ENCODE peak calls at places on chromosomes 13 and 19, in seven cellular contexts. D, V, Q, N, R, Y and B are unnamed samples.

GRCh38 chr13:74732736-74733135 is 598.5 kb upstream of the KLF12 start:
- DNase-seq in D (no peak), R (no peak), Q (no peak), V (no peak), N (no peak), Y (no peak), B (no peak)

GRCh38 chr19:41563847-41564514 is 12.0 kb upstream of the CEACAM21 start:
- DNase-seq in D (no peak), N (no peak), Q (no peak), V (no peak), R (no peak), Y (no peak), B (no peak)

GRCh38 chr13:109874921-109875454 is 88.6 kb upstream of the IRS2 start:
- DNase-seq in Y (no peak), N (no peak), R (no peak), D (no peak), V (no peak), Q (no peak), B (no peak)

GRCh38 chr19:55654833-55655647 is at the start of gene U2AF2:
- DNase-seq in V (peak), R (peak), Q (peak), N (peak), Y (peak), D (peak), B (peak)

GRCh38 chr13:108755084-108755483 is 125.7 kb downstream of the MYO16 start:
- DNase-seq in R (no peak), D (no peak), Q (no peak), V (no peak), N (no peak), Y (no peak), B (no peak)

GRCh38 chr19:48325265-48325910 is at the start of gene EMP3:
- DNase-seq in Y (peak), V (peak), R (peak), D (peak), Q (peak), N (peak), B (peak)

GRCh38 chr13:112781881-112782361 is 92.1 kb downstream of the ATP11A start:
- DNase-seq in D (peak), Q (no peak), Y (no peak), R (no peak), V (no peak), N (peak), B (no peak)

GRCh38 chr13:98565726-98566577 is 11.0 kb downstream of the STK24 start:
- DNase-seq in Q (no peak), V (peak), Y (no peak), R (no peak), N (no peak), D (peak), B (no peak)

GRCh38 chr13:60112771-60113170 is 51.0 kb downstream of the DIAPH3 start:
- DNase-seq in N (no peak), D (no peak), R (no peak), Q (no peak), V (no peak), Y (no peak), B (no peak)

GRCh38 chr13:85654227-85654626 is 145.0 kb downstream of the SLITRK6 start:
- DNase-seq in V (no peak), Y (no peak), N (no peak), D (no peak), R (no peak), Q (no peak), B (no peak)

GRCh38 chr19:32580353-32580900 is 563 bp upstream of the PDCD5 start:
- DNase-seq in Q (no peak), N (no peak), D (no peak), V (no peak), R (peak), Y (no peak), B (no peak)

DNA sequence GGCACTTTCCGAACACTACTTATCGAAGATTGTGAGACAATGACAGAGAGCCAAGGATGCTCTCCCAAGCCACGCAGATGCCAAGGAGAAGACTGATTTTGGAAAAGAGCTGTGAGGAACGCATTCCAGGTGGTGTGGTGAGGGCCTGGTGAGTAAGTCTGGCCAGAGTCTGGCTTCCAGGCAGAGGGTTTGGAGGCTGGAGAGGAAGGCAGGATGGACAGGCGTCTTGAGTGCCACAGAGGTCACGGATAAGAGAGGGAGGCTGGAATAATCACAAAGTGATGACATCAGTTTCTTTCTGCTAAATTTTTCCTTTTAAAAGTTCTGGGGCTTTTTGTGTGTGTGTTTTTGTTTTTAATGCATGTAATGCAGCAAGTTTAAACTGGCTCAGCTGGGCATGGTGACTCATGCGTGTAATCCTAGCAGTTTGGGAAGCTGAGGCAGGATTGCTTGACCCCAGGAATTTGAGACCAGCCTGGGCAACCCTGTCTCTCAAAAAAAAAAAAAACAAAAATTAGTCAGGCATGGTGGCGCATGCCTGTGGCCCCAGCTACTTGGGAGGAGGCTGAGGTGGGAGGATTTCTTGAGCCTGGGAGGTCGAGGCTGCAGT is 235.1 kb downstream of the NALCN start:
- DNase-seq in R (no peak), D (no peak), N (no peak), V (no peak), Y (no peak), Q (no peak), B (no peak)
- TF ChIP-seq EP300 in R (no peak), D (no peak), N (no peak), V (no peak), Y (no peak), Q (no peak), B (no peak)

GRCh38 chr19:34370983-34371382 is 6.0 kb downstream of the GPI start:
- DNase-seq in D (no peak), V (no peak), N (no peak), R (no peak), Q (no peak), Y (no peak), B (no peak)

GRCh38 chr19:34375598-34375997 is 10.6 kb downstream of the GPI start:
- DNase-seq in Q (no peak), V (no peak), D (no peak), N (no peak), Y (no peak), R (no peak), B (no peak)

GRCh38 chr19:34370117-34370516 is 5.1 kb downstream of the GPI start:
- DNase-seq in R (no peak), D (no peak), N (no peak), V (no peak), Q (no peak), Y (no peak), B (no peak)

GRCh38 chr19:34368338-34368737 is 3.3 kb downstream of the GPI start:
- DNase-seq in Q (no peak), R (no peak), V (no peak), Y (no peak), D (no peak), N (no peak), B (no peak)

DNA sequence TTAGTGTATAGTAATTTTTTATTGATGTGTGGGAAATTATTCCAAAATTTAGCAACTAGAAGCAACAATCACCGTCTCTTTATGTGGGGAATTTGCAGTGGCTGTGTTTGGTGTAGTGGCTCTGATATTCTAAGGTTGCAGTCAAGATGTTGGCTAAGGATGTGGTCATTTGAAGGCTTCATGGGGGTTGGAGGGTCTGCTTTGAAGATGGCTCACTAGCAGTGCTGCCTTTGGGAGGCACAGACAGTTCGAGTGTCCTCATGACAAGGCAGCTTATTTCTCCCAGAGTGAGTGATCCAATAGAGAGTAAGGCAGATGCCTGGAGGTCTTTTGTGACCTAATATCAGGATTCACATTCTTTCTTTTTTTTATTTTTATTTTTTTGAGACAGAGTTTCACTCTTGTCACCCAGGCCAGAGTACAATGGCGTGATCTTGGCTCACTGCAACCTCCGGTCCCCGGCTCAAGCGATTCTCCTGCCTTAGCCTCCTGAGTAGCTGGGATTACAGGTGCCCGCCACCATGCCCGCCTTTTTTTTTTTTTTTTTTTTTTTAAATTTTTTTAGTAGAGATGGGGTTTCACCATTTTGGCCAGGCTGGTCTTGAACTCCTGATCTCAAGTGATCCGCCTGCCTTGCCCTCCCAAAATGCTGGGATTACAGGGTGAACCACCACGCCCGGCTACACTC is 8.7 kb downstream of the GPI start:
- DNase-seq in N (no peak), Q (no peak), D (no peak), V (no peak), Y (no peak), R (no peak), B (no peak)
- TF ChIP-seq EP300 in N (no peak), Q (no peak), D (no peak), V (no peak), Y (no peak), R (no peak), B (no peak)

DNA sequence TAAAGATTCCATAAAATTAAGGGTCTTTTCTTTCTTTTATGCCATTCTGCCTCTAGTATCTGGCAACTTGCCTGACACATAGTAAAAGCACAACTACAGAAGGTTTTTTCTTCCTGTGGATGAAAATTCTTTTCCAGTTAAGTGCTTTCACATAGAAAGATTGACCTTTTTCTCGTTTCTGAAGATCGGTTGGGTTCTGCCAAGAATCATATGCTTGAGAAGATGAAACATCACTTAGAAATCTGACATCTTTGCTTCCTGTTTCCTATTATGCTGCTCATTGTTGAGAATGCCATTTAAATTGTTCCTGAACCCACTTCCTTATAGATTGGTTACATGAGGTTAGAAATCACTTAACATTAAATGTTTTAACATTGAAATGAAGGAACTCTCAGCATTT is 26.3 kb upstream of the SCEL start:
- DNase-seq in Y (no peak), R (no peak), V (no peak), N (no peak), D (no peak), Q (no peak), B (no peak)
- TF ChIP-seq EP300 in Y (no peak), R (no peak), V (no peak), N (no peak), D (no peak), Q (no peak), B (no peak)

GRCh38 chr13:21324793-21325192 is 134.3 kb downstream of the ZDHHC20 start:
- DNase-seq in N (no peak), V (no peak), R (no peak), Y (no peak), D (no peak), Q (no peak), B (no peak)

GRCh38 chr13:21328201-21328600 is 130.9 kb downstream of the ZDHHC20 start:
- DNase-seq in R (no peak), Q (no peak), D (no peak), Y (no peak), N (no peak), V (no peak), B (no peak)

GRCh38 chr13:21322988-21323387 is 136.1 kb downstream of the ZDHHC20 start:
- DNase-seq in Q (no peak), N (no peak), D (no peak), V (no peak), Y (no peak), R (no peak), B (no peak)

GRCh38 chr13:21328836-21329477 is 130.1 kb downstream of the ZDHHC20 start:
- DNase-seq in D (no peak), R (no peak), N (no peak), Y (no peak), Q (no peak), V (no peak), B (no peak)

DNA sequence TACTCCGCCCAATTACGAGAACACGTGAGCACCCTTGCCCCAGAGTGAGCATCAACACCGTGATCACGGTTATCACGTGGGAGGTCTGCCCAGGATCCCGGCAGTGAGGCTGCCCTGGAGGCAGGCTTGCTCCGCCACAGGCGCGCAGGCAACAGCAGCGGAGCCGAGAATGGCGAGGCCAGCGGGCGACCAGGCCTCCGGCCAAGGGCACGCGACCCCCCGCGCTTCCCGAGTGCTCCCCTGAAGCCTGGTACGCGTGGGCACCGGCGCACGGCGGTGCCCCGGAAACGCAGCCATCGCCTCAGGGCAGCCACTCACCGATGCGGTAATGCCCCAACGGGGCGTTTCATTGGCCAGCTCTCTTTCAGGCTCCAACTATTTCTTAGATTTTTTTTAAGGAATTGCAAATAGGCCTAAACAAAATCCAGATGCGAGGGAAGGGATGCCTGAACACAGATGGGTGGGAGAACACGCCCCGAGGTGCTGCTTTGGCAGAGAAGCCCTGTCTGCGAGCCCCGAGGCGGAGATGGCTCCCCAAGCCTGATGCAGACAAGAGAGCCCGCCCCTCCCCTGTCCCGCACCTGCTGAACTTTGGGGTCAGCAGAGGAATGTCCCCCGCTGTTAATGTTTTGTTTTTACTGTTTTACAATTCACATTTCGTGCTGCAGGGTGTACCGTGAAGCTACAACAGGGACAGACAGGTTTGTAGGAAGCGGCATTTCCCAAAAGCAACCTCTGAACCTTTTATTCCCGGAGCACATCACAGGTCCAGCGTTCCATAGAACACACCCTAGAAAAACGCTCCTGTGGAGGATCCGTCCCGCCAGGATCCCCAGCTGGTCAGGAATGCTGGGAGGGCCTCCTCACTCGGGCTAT is 132.7 kb downstream of the ZDHHC20 start:
- DNase-seq in D (peak), Q (no peak), V (peak), R (no peak), Y (no peak), N (no peak), B (peak)
- TF ChIP-seq EP300 in D (no peak), Q (no peak), V (no peak), R (no peak), Y (no peak), N (no peak), B (no peak)